ENCODE peak calls at places on chromosomes 2 and 18, in five cellular contexts. R is thyroid gland, Q is brain microvascular endothelial cell, C is Panc1, J is endothelial cell. Y is an unnamed sample.

GRCh38 chr18:22560797-22561196 is 143.1 kb upstream of the CTAGE1 start:
- DNase-seq in Q (no peak), C (no peak), J (no peak), R (no peak), Y (no peak)

GRCh38 chr18:45638544-45638943 is 23.3 kb downstream of the SLC14A2 start:
- DNase-seq in C (no peak), J (no peak), Q (no peak), R (no peak), Y (no peak)

GRCh38 chr2:1227289-1227900 is 185.9 kb upstream of the TPO start:
- DNase-seq in C (no peak), Q (peak; percentile 18), J (no peak), R (peak; percentile 81), Y (no peak)

GRCh38 chr2:210287301-210287700 is 27.7 kb downstream of the MYL1 start:
- DNase-seq in C (no peak), R (no peak), Q (no peak), J (no peak), Y (no peak)

GRCh38 chr2:23594079-23594494 is 209.1 kb downstream of the KLHL29 start:
- DNase-seq in Q (no peak), J (no peak), R (no peak), C (no peak), Y (no peak)

GRCh38 chr2:218238896-218239295 is 21.9 kb downstream of the ARPC2 start:
- DNase-seq in J (no peak), R (no peak), C (no peak), Q (no peak), Y (no peak)

GRCh38 chr2:40737180-40737579 is 285.3 kb upstream of the SLC8A1 start:
- DNase-seq in R (no peak), Q (no peak), J (no peak), C (no peak), Y (no peak)

GRCh38 chr2:58268685-58269084 is 27.6 kb upstream of the FANCL start:
- DNase-seq in C (no peak), Q (no peak), J (no peak), R (no peak), Y (no peak)

GRCh38 chr2:130393318-130393910 is 37.6 kb downstream of the PTPN18 start:
- DNase-seq in C (no peak), J (no peak), Q (no peak), R (no peak), Y (no peak)

GRCh38 chr2:28327963-28328922 is 64.4 kb upstream of the FOSL2 start:
- DNase-seq in R (no peak), J (no peak), Q (no peak), C (no peak), Y (no peak)

GRCh38 chr2:152068226-152068625 is 30.6 kb downstream of the CACNB4 start:
- DNase-seq in C (no peak), R (no peak), Q (no peak), J (no peak), Y (no peak)

GRCh38 chr2:120094795-120095194 is 81.9 kb downstream of the EPB41L5 start:
- DNase-seq in C (no peak), Q (no peak), R (no peak), J (no peak), Y (no peak)

GRCh38 chr2:72148975-72149555 is 1.4 kb upstream of the CYP26B1 start:
- DNase-seq in C (no peak), R (peak; percentile 58), Q (no peak), J (peak; percentile 34), Y (no peak)

GRCh38 chr2:33340265-33340664 is 136.2 kb upstream of the RASGRP3 start:
- DNase-seq in Q (peak; percentile 53), J (no peak), R (peak; percentile 33), C (no peak), Y (peak; percentile 62)

GRCh38 chr2:107380912-107381311 is 445.8 kb upstream of the RGPD4 start:
- DNase-seq in Q (no peak), R (no peak), J (no peak), C (no peak), Y (no peak)

GRCh38 chr2:234102112-234102511 is 51.6 kb downstream of the SPP2 start:
- DNase-seq in Q (no peak), C (no peak), J (no peak), R (no peak), Y (no peak)

GRCh38 chr2:38255211-38255610 is 121.9 kb downstream of the ATL2 start:
- DNase-seq in R (no peak), Q (no peak), C (no peak), J (no peak), Y (no peak)

GRCh38 chr2:114661926-114662670 is 219.7 kb downstream of the DPP10 start:
- DNase-seq in Q (no peak), R (peak; percentile 46), C (no peak), J (peak; percentile 5), Y (no peak)

GRCh38 chr18:73717570-73717969 is 430.1 kb downstream of the FBXO15 start:
- DNase-seq in C (peak; percentile 36), Q (no peak), R (no peak), J (no peak), Y (no peak)

GRCh38 chr2:236960516-236960915 is 125.2 kb upstream of the COPS8 start:
- DNase-seq in Q (no peak), C (no peak), J (no peak), R (no peak), Y (no peak)

GRCh38 chr18:7608798-7609197 is 41.7 kb downstream of the PTPRM start:
- DNase-seq in J (no peak), Q (no peak), R (no peak), C (no peak), Y (no peak)

GRCh38 chr2:129465045-129465444 is 514.4 kb upstream of the RAB6C start:
- DNase-seq in Q (no peak), J (no peak), R (no peak), C (no peak), Y (no peak)

GRCh38 chr2:237533668-237534138 is 32.7 kb upstream of the PRLH start:
- DNase-seq in C (no peak), J (no peak), Q (peak; percentile 64), R (no peak), Y (no peak)

GRCh38 chr2:216802516-216803265 is 57.2 kb downstream of the TNP1 start:
- DNase-seq in C (no peak), Q (no peak), J (no peak), R (no peak), Y (no peak)

GRCh38 chr2:239548491-239548890 is 147.7 kb upstream of the HDAC4 start:
- DNase-seq in C (no peak), R (no peak), Q (no peak), J (no peak), Y (no peak)

GRCh38 chr2:216562689-216563435 is 64.2 kb downstream of the RPL37A start:
- DNase-seq in R (no peak), Q (no peak), C (no peak), J (no peak), Y (no peak)

GRCh38 chr2:146235158-146235557 is 1609.7 kb upstream of the ACVR2A start:
- DNase-seq in Q (no peak), C (no peak), J (no peak), R (no peak), Y (no peak)

DNA sequence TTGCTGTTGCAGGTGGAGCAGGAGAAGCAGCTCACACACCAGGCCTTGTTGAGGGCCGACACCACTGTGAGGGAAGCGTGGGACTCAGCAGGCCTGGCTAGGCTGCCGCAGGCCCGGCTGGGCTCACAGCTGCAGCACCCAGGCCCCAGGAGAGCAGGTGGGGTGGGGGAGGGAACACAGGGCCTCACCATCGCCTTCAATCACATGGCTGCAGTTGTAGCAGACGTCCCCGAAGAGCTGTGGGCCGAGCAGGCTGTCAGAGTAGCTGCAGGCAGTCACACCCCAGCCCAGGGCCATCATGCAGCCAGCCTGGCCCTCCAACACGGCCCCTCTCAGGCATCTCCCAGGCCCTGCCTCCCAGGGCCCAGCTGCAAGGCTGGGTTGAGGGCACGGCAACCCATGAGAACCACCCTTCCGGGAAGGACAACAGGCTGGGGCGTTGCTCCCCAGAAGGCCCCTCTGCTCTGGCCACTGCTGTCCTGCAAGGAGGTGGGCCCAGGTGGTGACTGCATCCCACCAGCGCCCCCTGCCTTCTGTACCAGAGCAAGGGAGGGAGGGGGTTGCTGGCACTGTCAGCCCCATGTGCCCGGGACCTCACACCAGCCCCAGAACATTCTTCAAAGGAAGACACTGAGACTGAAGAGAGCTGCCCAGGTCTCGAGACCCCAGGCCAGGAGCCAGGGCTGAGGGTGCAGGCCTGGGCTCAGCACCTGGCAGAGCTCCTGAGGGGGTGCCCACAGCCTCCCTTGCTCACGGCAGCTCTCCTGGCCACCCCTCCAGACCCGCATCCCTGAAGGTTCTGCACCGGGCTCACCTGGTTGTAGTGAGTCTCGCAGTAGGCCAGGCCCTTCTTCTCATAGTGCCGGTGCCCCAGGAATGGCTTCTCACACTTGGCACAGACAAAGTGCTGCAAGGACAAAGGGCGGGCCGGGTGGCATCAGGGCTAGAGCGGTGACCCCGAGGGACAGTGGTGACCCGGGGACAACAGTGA is 5.6 kb upstream of the GPR17 start:
- DNase-seq in J (peak; percentile 35), R (no peak), C (no peak), Q (no peak), Y (no peak)
- TF ChIP-seq CTCF in J (peak; percentile 24), R (no peak), C (no peak), Q (peak; percentile 49), Y (no peak)

DNA sequence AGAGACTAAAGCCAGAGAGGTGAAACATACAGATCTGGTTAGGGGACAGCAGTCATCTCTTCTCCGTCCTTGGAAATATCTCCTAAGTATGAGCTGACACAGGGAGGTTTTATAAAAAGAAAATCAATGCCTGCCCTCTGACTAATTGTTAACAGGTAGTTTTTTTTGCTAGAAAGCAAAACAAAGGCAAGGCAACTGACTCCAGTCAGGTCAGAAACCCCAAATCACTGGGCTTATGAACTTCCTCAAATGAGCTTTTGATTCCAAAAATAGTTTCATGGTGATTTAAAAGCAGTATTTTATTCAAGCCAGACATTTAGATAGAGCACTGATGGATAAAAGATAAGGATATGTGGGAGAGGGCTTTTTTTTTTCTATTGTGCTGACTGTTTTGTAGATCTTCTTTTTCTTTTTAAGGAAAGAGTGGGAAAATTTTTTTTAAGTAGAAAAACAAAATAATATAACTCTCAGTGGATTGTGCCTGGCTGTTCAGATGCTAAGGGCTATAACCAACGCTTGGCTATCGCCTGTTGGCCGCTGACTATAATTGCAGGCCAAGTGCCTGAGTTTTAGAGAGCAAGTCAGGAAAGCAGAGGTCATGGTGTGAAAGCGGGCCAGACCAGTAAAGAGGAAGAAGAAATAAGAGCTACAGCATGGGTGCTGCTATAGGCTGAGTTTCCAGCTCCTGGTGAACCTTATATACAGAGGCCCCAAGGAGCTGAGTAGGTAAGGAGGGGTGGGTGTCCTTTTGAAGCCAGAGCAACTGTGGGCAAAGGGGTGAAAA is 44.9 kb downstream of the MRPL35 start:
- DNase-seq in J (no peak), R (no peak), C (no peak), Q (no peak), Y (no peak)
- TF ChIP-seq CTCF in J (no peak), R (no peak), C (no peak), Q (no peak), Y (no peak)

DNA sequence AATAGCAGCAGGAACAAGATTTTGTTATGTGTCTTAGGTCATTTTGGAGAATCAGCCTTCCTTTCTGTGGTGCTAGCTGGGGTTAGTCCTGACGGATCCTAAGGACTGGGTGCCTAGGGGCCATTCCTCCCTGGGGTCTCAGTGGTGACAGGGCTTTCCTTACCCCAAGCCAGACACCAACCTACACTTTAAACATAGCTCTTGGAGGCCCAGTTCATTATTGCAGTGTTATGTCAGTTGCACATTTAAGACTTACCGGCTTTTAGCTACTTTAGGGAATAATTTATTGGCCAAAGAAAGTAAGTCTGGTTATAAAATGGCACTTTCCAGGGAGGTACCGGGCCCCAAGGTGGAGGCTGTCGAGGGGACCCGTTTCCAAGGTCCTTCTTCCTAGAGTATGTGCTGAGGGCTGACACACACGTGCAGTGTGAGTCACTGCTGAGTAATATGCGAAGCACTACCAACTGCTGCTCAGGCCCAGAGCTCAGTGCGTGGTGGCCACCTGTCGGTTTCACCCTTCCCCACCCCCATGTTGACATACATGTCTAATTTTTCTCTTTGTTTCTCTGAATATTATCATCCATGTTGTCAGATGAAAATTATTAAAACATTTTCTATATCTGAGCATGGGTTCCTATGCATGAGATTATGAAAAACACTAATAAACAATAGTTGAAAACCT is 37.0 kb upstream of the GRHL1 start:
- DNase-seq in J (no peak), Q (peak; percentile 74), C (peak; percentile 82), R (no peak), Y (no peak)
- TF ChIP-seq CTCF in J (no peak), Q (peak; percentile 66), C (peak; percentile 36), R (no peak), Y (no peak)

GRCh38 chr2:192153561-192153960 is 41.2 kb downstream of the TMEFF2 start:
- DNase-seq in J (no peak), Q (no peak), R (no peak), C (no peak), Y (no peak)
- TF ChIP-seq CTCF in J (no peak), Q (no peak), R (no peak), C (no peak), Y (no peak)

Y was measured in omental fat pad.